ENCODE peak calls at places on chromosomes 5 and 9, in ten cellular contexts. One of them, this sample, is unnamed. For H3K4me1, the result is how much of the 10 kb centered on the place peaks cover.

GRCh38 chr5:145921211-145921610 is 15.2 kb upstream of the SH3RF2 start:
- DNase-seq in colonic mucosa: no peak
- DNase-seq in spleen: no peak
- DNase-seq in foreskin keratinocyte: peak
- DNase-seq in pancreas: no peak
- DNase-seq in A673: no peak
- DNase-seq in mesenchymal stem cell: no peak
- DNase-seq in tibial artery: no peak
- DNase-seq in psoas muscle: no peak
- DNase-seq in neuronal stem cell: no peak
- DNase-seq in this sample: no peak

GRCh38 chr5:6745706-6746217 is 32.5 kb downstream of the TENT4A start:
- DNase-seq in foreskin keratinocyte: peak
- DNase-seq in A673: peak
- DNase-seq in pancreas: no peak
- DNase-seq in neuronal stem cell: no peak
- DNase-seq in psoas muscle: no peak
- DNase-seq in mesenchymal stem cell: peak
- DNase-seq in spleen: peak
- DNase-seq in colonic mucosa: no peak
- DNase-seq in tibial artery: no peak
- DNase-seq in this sample: no peak

GRCh38 chr9:94933429-94933828 is 206.9 kb downstream of the AOPEP start:
- DNase-seq in mesenchymal stem cell: no peak
- DNase-seq in spleen: no peak
- DNase-seq in neuronal stem cell: no peak
- DNase-seq in psoas muscle: no peak
- DNase-seq in foreskin keratinocyte: no peak
- DNase-seq in colonic mucosa: no peak
- DNase-seq in tibial artery: no peak
- DNase-seq in A673: no peak
- DNase-seq in pancreas: no peak
- DNase-seq in this sample: no peak

GRCh38 chr5:176732736-176733585 is 77.4 kb upstream of the UNC5A start:
- DNase-seq in colonic mucosa: no peak
- DNase-seq in A673: no peak
- DNase-seq in pancreas: no peak
- DNase-seq in foreskin keratinocyte: no peak
- DNase-seq in psoas muscle: peak
- DNase-seq in neuronal stem cell: no peak
- DNase-seq in tibial artery: peak
- DNase-seq in spleen: peak
- DNase-seq in mesenchymal stem cell: no peak
- DNase-seq in this sample: peak

GRCh38 chr9:134885647-134886412 is 5.2 kb downstream of the FCN2 start:
- DNase-seq in A673: no peak
- DNase-seq in mesenchymal stem cell: no peak
- DNase-seq in neuronal stem cell: no peak
- DNase-seq in tibial artery: no peak
- DNase-seq in pancreas: no peak
- DNase-seq in colonic mucosa: no peak
- DNase-seq in foreskin keratinocyte: no peak
- DNase-seq in psoas muscle: no peak
- DNase-seq in spleen: no peak
- DNase-seq in this sample: no peak

GRCh38 chr5:124342027-124342471 is 404.4 kb downstream of the ZNF608 start:
- DNase-seq in pancreas: peak
- DNase-seq in spleen: no peak
- DNase-seq in colonic mucosa: no peak
- DNase-seq in foreskin keratinocyte: no peak
- DNase-seq in A673: no peak
- DNase-seq in tibial artery: no peak
- DNase-seq in psoas muscle: peak
- DNase-seq in mesenchymal stem cell: peak
- DNase-seq in neuronal stem cell: no peak
- DNase-seq in this sample: no peak

GRCh38 chr5:14665110-14665822 is 748 bp downstream of the OTULIN start:
- DNase-seq in A673: no peak
- DNase-seq in neuronal stem cell: peak
- DNase-seq in tibial artery: no peak
- DNase-seq in foreskin keratinocyte: no peak
- DNase-seq in spleen: peak
- DNase-seq in pancreas: peak
- DNase-seq in mesenchymal stem cell: peak
- DNase-seq in colonic mucosa: peak
- DNase-seq in psoas muscle: peak
- DNase-seq in this sample: peak

GRCh38 chr5:108634251-108634950 is 113.3 kb upstream of the FER start:
- DNase-seq in foreskin keratinocyte: no peak
- DNase-seq in colonic mucosa: no peak
- DNase-seq in pancreas: no peak
- DNase-seq in neuronal stem cell: no peak
- DNase-seq in psoas muscle: no peak
- DNase-seq in A673: no peak
- DNase-seq in tibial artery: no peak
- DNase-seq in spleen: no peak
- DNase-seq in mesenchymal stem cell: peak
- DNase-seq in this sample: no peak

GRCh38 chr5:766666-767431 is 17.7 kb downstream of the ZDHHC11B start:
- DNase-seq in spleen: peak
- DNase-seq in tibial artery: peak
- DNase-seq in A673: no peak
- DNase-seq in mesenchymal stem cell: no peak
- DNase-seq in foreskin keratinocyte: no peak
- DNase-seq in psoas muscle: no peak
- DNase-seq in pancreas: no peak
- DNase-seq in neuronal stem cell: no peak
- DNase-seq in colonic mucosa: no peak
- DNase-seq in this sample: no peak

GRCh38 chr9:23824241-23825142 is 1.5 kb downstream of the ELAVL2 start:
- DNase-seq in neuronal stem cell: no peak
- DNase-seq in mesenchymal stem cell: peak
- DNase-seq in colonic mucosa: no peak
- DNase-seq in A673: no peak
- DNase-seq in pancreas: no peak
- DNase-seq in foreskin keratinocyte: no peak
- DNase-seq in spleen: no peak
- DNase-seq in tibial artery: no peak
- DNase-seq in psoas muscle: peak
- DNase-seq in this sample: no peak

GRCh38 chr5:135038829-135039525 is 4.9 kb upstream of the PITX1 start:
- DNase-seq in colonic mucosa: no peak
- DNase-seq in foreskin keratinocyte: no peak
- DNase-seq in A673: no peak
- DNase-seq in spleen: no peak
- DNase-seq in psoas muscle: no peak
- DNase-seq in tibial artery: no peak
- DNase-seq in mesenchymal stem cell: peak
- DNase-seq in neuronal stem cell: no peak
- DNase-seq in pancreas: no peak
- DNase-seq in this sample: no peak

GRCh38 chr5:54722846-54723433 is 205.4 kb downstream of the SNX18 start:
- DNase-seq in psoas muscle: no peak
- DNase-seq in neuronal stem cell: no peak
- DNase-seq in tibial artery: no peak
- DNase-seq in mesenchymal stem cell: peak
- DNase-seq in A673: peak
- DNase-seq in spleen: no peak
- DNase-seq in pancreas: no peak
- DNase-seq in colonic mucosa: no peak
- DNase-seq in foreskin keratinocyte: no peak
- DNase-seq in this sample: no peak

GRCh38 chr9:128103589-128103962 is 24.0 kb downstream of the PTGES2 start:
- DNase-seq in spleen: peak
- DNase-seq in pancreas: no peak
- DNase-seq in colonic mucosa: no peak
- DNase-seq in foreskin keratinocyte: no peak
- DNase-seq in neuronal stem cell: no peak
- DNase-seq in psoas muscle: no peak
- DNase-seq in mesenchymal stem cell: no peak
- DNase-seq in A673: no peak
- DNase-seq in tibial artery: no peak
- DNase-seq in this sample: no peak
- H3K4me1 ChIP-seq in spleen: half or more
- H3K4me1 ChIP-seq in pancreas: half or more
- H3K4me1 ChIP-seq in colonic mucosa: under half
- H3K4me1 ChIP-seq in foreskin keratinocyte: under half
- H3K4me1 ChIP-seq in neuronal stem cell: under half
- H3K4me1 ChIP-seq in psoas muscle: half or more
- H3K4me1 ChIP-seq in mesenchymal stem cell: under half
- H3K4me1 ChIP-seq in A673: under half
- H3K4me1 ChIP-seq in tibial artery: under half
- H3K4me1 ChIP-seq in this sample: under half

GRCh38 chr9:96476013-96476412 is 26.0 kb downstream of the HABP4 start:
- DNase-seq in spleen: no peak
- DNase-seq in neuronal stem cell: no peak
- DNase-seq in colonic mucosa: no peak
- DNase-seq in mesenchymal stem cell: no peak
- DNase-seq in tibial artery: no peak
- DNase-seq in foreskin keratinocyte: no peak
- DNase-seq in pancreas: no peak
- DNase-seq in psoas muscle: no peak
- DNase-seq in A673: no peak
- DNase-seq in this sample: no peak
- H3K4me1 ChIP-seq in spleen: under half
- H3K4me1 ChIP-seq in neuronal stem cell: under half
- H3K4me1 ChIP-seq in colonic mucosa: under half
- H3K4me1 ChIP-seq in mesenchymal stem cell: under half
- H3K4me1 ChIP-seq in tibial artery: under half
- H3K4me1 ChIP-seq in foreskin keratinocyte: under half
- H3K4me1 ChIP-seq in pancreas: under half
- H3K4me1 ChIP-seq in psoas muscle: under half
- H3K4me1 ChIP-seq in A673: under half
- H3K4me1 ChIP-seq in this sample: under half

GRCh38 chr5:142785211-142785610 is 15.0 kb downstream of the ARHGAP26 start:
- DNase-seq in A673: no peak
- DNase-seq in foreskin keratinocyte: no peak
- DNase-seq in neuronal stem cell: no peak
- DNase-seq in psoas muscle: no peak
- DNase-seq in tibial artery: no peak
- DNase-seq in colonic mucosa: no peak
- DNase-seq in mesenchymal stem cell: no peak
- DNase-seq in pancreas: no peak
- DNase-seq in spleen: no peak
- DNase-seq in this sample: no peak
- H3K4me1 ChIP-seq in A673: under half
- H3K4me1 ChIP-seq in foreskin keratinocyte: under half
- H3K4me1 ChIP-seq in neuronal stem cell: under half
- H3K4me1 ChIP-seq in psoas muscle: under half
- H3K4me1 ChIP-seq in tibial artery: under half
- H3K4me1 ChIP-seq in colonic mucosa: under half
- H3K4me1 ChIP-seq in mesenchymal stem cell: under half
- H3K4me1 ChIP-seq in pancreas: under half
- H3K4me1 ChIP-seq in spleen: half or more
- H3K4me1 ChIP-seq in this sample: under half

GRCh38 chr5:75727931-75728330 is 10.7 kb upstream of the POC5 start:
- DNase-seq in A673: no peak
- DNase-seq in mesenchymal stem cell: no peak
- DNase-seq in tibial artery: no peak
- DNase-seq in colonic mucosa: no peak
- DNase-seq in psoas muscle: no peak
- DNase-seq in pancreas: no peak
- DNase-seq in neuronal stem cell: no peak
- DNase-seq in foreskin keratinocyte: no peak
- DNase-seq in spleen: no peak
- DNase-seq in this sample: no peak
- H3K4me1 ChIP-seq in A673: under half
- H3K4me1 ChIP-seq in mesenchymal stem cell: under half
- H3K4me1 ChIP-seq in tibial artery: under half
- H3K4me1 ChIP-seq in colonic mucosa: under half
- H3K4me1 ChIP-seq in psoas muscle: under half
- H3K4me1 ChIP-seq in pancreas: under half
- H3K4me1 ChIP-seq in neuronal stem cell: under half
- H3K4me1 ChIP-seq in foreskin keratinocyte: under half
- H3K4me1 ChIP-seq in spleen: under half
- H3K4me1 ChIP-seq in this sample: under half

GRCh38 chr9:22143799-22144198 is 134.7 kb upstream of the CDKN2B start:
- DNase-seq in mesenchymal stem cell: no peak
- DNase-seq in foreskin keratinocyte: no peak
- DNase-seq in neuronal stem cell: no peak
- DNase-seq in colonic mucosa: no peak
- DNase-seq in pancreas: no peak
- DNase-seq in spleen: no peak
- DNase-seq in A673: no peak
- DNase-seq in tibial artery: no peak
- DNase-seq in psoas muscle: no peak
- DNase-seq in this sample: no peak

GRCh38 chr9:22142681-22143080 is 133.6 kb upstream of the CDKN2B start:
- DNase-seq in colonic mucosa: no peak
- DNase-seq in A673: no peak
- DNase-seq in spleen: no peak
- DNase-seq in foreskin keratinocyte: no peak
- DNase-seq in mesenchymal stem cell: peak
- DNase-seq in psoas muscle: no peak
- DNase-seq in neuronal stem cell: no peak
- DNase-seq in tibial artery: no peak
- DNase-seq in pancreas: no peak
- DNase-seq in this sample: no peak

GRCh38 chr9:22141906-22142305 is 132.8 kb upstream of the CDKN2B start:
- DNase-seq in foreskin keratinocyte: no peak
- DNase-seq in mesenchymal stem cell: peak
- DNase-seq in neuronal stem cell: no peak
- DNase-seq in psoas muscle: no peak
- DNase-seq in A673: no peak
- DNase-seq in tibial artery: no peak
- DNase-seq in colonic mucosa: no peak
- DNase-seq in spleen: no peak
- DNase-seq in pancreas: no peak
- DNase-seq in this sample: no peak

GRCh38 chr9:22146604-22147003 is 137.5 kb upstream of the CDKN2B start:
- DNase-seq in foreskin keratinocyte: no peak
- DNase-seq in spleen: no peak
- DNase-seq in neuronal stem cell: no peak
- DNase-seq in mesenchymal stem cell: no peak
- DNase-seq in tibial artery: no peak
- DNase-seq in colonic mucosa: no peak
- DNase-seq in psoas muscle: no peak
- DNase-seq in A673: no peak
- DNase-seq in pancreas: no peak
- DNase-seq in this sample: no peak

DNA sequence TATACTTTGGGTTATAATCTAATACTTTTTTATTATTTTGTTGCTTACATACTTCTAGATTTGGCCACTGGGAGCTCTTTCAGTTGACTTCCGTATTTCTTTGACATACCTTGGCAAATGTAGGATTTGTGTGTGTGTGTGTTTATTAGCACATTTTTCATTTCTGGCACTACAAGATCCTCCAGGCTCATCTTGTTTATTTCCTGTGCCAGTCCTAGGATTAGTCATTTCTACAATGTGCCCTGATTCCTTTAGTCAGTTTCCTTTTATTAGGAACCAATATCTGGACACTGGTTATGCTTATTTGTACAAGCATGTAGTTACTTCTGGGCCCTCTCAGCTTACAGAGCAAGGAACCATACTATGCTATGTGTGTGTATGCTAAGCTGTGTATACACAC is 135.1 kb upstream of the CDKN2B start:
- DNase-seq in mesenchymal stem cell: no peak
- DNase-seq in tibial artery: no peak
- DNase-seq in foreskin keratinocyte: no peak
- DNase-seq in pancreas: no peak
- DNase-seq in colonic mucosa: no peak
- DNase-seq in spleen: no peak
- DNase-seq in neuronal stem cell: no peak
- DNase-seq in A673: no peak
- DNase-seq in psoas muscle: no peak
- DNase-seq in this sample: no peak
- H3K4me1 ChIP-seq in mesenchymal stem cell: under half
- H3K4me1 ChIP-seq in tibial artery: under half
- H3K4me1 ChIP-seq in foreskin keratinocyte: under half
- H3K4me1 ChIP-seq in pancreas: under half
- H3K4me1 ChIP-seq in colonic mucosa: under half
- H3K4me1 ChIP-seq in spleen: under half
- H3K4me1 ChIP-seq in neuronal stem cell: under half
- H3K4me1 ChIP-seq in A673: under half
- H3K4me1 ChIP-seq in psoas muscle: under half
- H3K4me1 ChIP-seq in this sample: under half

This sample was measured in BE2C.